ENCODE peak calls at places on chromosomes 16 and 17, in ten cellular contexts. One of them, this sample, is unnamed.
A peak's percentile ranks its signal among the peaks of the same experiment; 100 is the strongest.

GRCh38 chr17:16486373-16487250 is 5.4 kb downstream of the LRRC75A start:
- DNase-seq in hepatocyte: peak; percentile 73
- DNase-seq in cardiac muscle cell: peak; percentile 76
- DNase-seq in neural progenitor cell: peak; percentile 56
- DNase-seq in RWPE1: peak; percentile 76
- DNase-seq in CD8-positive, alpha-beta T cell: no peak
- DNase-seq in sigmoid colon: peak; percentile 95
- DNase-seq in heart left ventricle: peak; percentile 81
- DNase-seq in AG04450: no peak
- DNase-seq in left ventricle myocardium inferior: peak; percentile 77
- DNase-seq in this sample: no peak

GRCh38 chr17:49946964-49947584 is 21.9 kb upstream of the DLX4 start:
- DNase-seq in hepatocyte: no peak
- DNase-seq in cardiac muscle cell: no peak
- DNase-seq in neural progenitor cell: no peak
- DNase-seq in RWPE1: no peak
- DNase-seq in CD8-positive, alpha-beta T cell: no peak
- DNase-seq in sigmoid colon: no peak
- DNase-seq in heart left ventricle: no peak
- DNase-seq in AG04450: no peak
- DNase-seq in left ventricle myocardium inferior: no peak
- DNase-seq in this sample: no peak

GRCh38 chr17:27551701-27552466 is 79.1 kb upstream of the LGALS9 start:
- DNase-seq in hepatocyte: peak; percentile 79
- DNase-seq in cardiac muscle cell: no peak
- DNase-seq in neural progenitor cell: no peak
- DNase-seq in RWPE1: peak; percentile 44
- DNase-seq in CD8-positive, alpha-beta T cell: no peak
- DNase-seq in sigmoid colon: no peak
- DNase-seq in heart left ventricle: no peak
- DNase-seq in AG04450: no peak
- DNase-seq in left ventricle myocardium inferior: no peak
- DNase-seq in this sample: no peak

GRCh38 chr17:56983380-56983779 is 5.4 kb downstream of the SCPEP1 start:
- DNase-seq in hepatocyte: no peak
- DNase-seq in cardiac muscle cell: no peak
- DNase-seq in neural progenitor cell: no peak
- DNase-seq in RWPE1: no peak
- DNase-seq in CD8-positive, alpha-beta T cell: no peak
- DNase-seq in sigmoid colon: no peak
- DNase-seq in heart left ventricle: no peak
- DNase-seq in AG04450: no peak
- DNase-seq in left ventricle myocardium inferior: no peak
- DNase-seq in this sample: no peak

GRCh38 chr17:60560860-60561257 is 34.8 kb upstream of the APPBP2 start:
- DNase-seq in hepatocyte: no peak
- DNase-seq in cardiac muscle cell: no peak
- DNase-seq in neural progenitor cell: no peak
- DNase-seq in RWPE1: no peak
- DNase-seq in CD8-positive, alpha-beta T cell: no peak
- DNase-seq in sigmoid colon: no peak
- DNase-seq in heart left ventricle: no peak
- DNase-seq in AG04450: no peak
- DNase-seq in left ventricle myocardium inferior: no peak
- DNase-seq in this sample: no peak

GRCh38 chr16:89246903-89247733 is 29.6 kb downstream of the ZNF778 start:
- DNase-seq in hepatocyte: peak; percentile 97
- DNase-seq in cardiac muscle cell: peak; percentile 84
- DNase-seq in neural progenitor cell: peak; percentile 95
- DNase-seq in RWPE1: peak; percentile 95
- DNase-seq in CD8-positive, alpha-beta T cell: peak; percentile 94
- DNase-seq in sigmoid colon: peak; percentile 95
- DNase-seq in heart left ventricle: peak; percentile 81
- DNase-seq in AG04450: peak; percentile 65
- DNase-seq in left ventricle myocardium inferior: peak; percentile 85
- DNase-seq in this sample: peak; percentile 95

GRCh38 chr17:71251936-71252335 is 868.9 kb upstream of the SOX9 start:
- DNase-seq in hepatocyte: no peak
- DNase-seq in cardiac muscle cell: no peak
- DNase-seq in neural progenitor cell: no peak
- DNase-seq in RWPE1: no peak
- DNase-seq in CD8-positive, alpha-beta T cell: no peak
- DNase-seq in sigmoid colon: no peak
- DNase-seq in heart left ventricle: no peak
- DNase-seq in AG04450: no peak
- DNase-seq in left ventricle myocardium inferior: no peak
- DNase-seq in this sample: no peak

GRCh38 chr16:53768593-53768992 is 64.6 kb downstream of the FTO start:
- DNase-seq in hepatocyte: peak; percentile 20
- DNase-seq in cardiac muscle cell: peak; percentile 93
- DNase-seq in neural progenitor cell: no peak
- DNase-seq in RWPE1: peak; percentile 83
- DNase-seq in CD8-positive, alpha-beta T cell: no peak
- DNase-seq in sigmoid colon: no peak
- DNase-seq in heart left ventricle: no peak
- DNase-seq in AG04450: peak; percentile 51
- DNase-seq in left ventricle myocardium inferior: no peak
- DNase-seq in this sample: no peak

GRCh38 chr16:53892155-53892554 is 188.2 kb downstream of the FTO start:
- DNase-seq in hepatocyte: peak; percentile 76
- DNase-seq in cardiac muscle cell: peak; percentile 90
- DNase-seq in neural progenitor cell: peak; percentile 68
- DNase-seq in RWPE1: peak; percentile 22
- DNase-seq in CD8-positive, alpha-beta T cell: peak; percentile 5
- DNase-seq in sigmoid colon: no peak
- DNase-seq in heart left ventricle: peak; percentile 32
- DNase-seq in AG04450: peak; percentile 49
- DNase-seq in left ventricle myocardium inferior: no peak
- DNase-seq in this sample: peak; percentile 2

GRCh38 chr16:84617068-84617630 is 729 bp downstream of the COTL1 start:
- DNase-seq in hepatocyte: peak; percentile 43
- DNase-seq in cardiac muscle cell: no peak
- DNase-seq in neural progenitor cell: peak; percentile 30
- DNase-seq in RWPE1: peak; percentile 45
- DNase-seq in CD8-positive, alpha-beta T cell: no peak
- DNase-seq in sigmoid colon: peak; percentile 77
- DNase-seq in heart left ventricle: peak; percentile 23
- DNase-seq in AG04450: no peak
- DNase-seq in left ventricle myocardium inferior: no peak
- DNase-seq in this sample: peak; percentile 33

DNA sequence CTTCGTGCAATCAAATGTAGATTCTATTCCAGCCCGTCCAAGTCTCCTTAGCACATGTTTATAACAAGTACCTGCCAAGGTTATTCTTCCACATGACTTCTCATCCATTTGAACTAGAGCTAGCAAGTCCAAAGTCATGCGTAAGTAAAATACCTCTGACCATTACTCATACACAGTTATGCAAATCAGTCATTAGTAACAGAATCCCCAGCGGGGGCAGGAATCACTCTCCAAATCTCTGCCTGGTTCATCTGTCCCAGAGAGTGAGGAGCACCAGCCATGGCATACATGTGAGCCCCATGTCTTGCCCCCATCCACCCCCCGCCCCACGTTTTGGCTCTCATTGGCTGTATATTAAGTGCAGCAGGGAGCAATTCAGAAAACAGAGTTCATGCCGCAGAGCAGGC is 27.7 kb downstream of the SRL start:
- DNase-seq in hepatocyte: peak; percentile 76
- DNase-seq in cardiac muscle cell: peak; percentile 82
- DNase-seq in neural progenitor cell: no peak
- DNase-seq in RWPE1: peak; percentile 93
- DNase-seq in CD8-positive, alpha-beta T cell: no peak
- DNase-seq in sigmoid colon: no peak
- DNase-seq in heart left ventricle: no peak
- DNase-seq in AG04450: peak; percentile 62
- DNase-seq in left ventricle myocardium inferior: no peak
- DNase-seq in this sample: no peak
- H3K27ac ChIP-seq in hepatocyte: peak overlapping the region; percentile 92
- H3K27ac ChIP-seq in cardiac muscle cell: no peak overlapping the region
- H3K27ac ChIP-seq in neural progenitor cell: no peak overlapping the region
- H3K27ac ChIP-seq in RWPE1: peak overlapping the region; percentile 78
- H3K27ac ChIP-seq in CD8-positive, alpha-beta T cell: no peak overlapping the region
- H3K27ac ChIP-seq in sigmoid colon: peak overlapping the region; percentile 14
- H3K27ac ChIP-seq in heart left ventricle: peak overlapping the region; percentile 78
- H3K27ac ChIP-seq in AG04450: peak overlapping the region; percentile 47
- H3K27ac ChIP-seq in left ventricle myocardium inferior: peak overlapping the region; percentile 94
- H3K27ac ChIP-seq in this sample: no peak overlapping the region

DNA sequence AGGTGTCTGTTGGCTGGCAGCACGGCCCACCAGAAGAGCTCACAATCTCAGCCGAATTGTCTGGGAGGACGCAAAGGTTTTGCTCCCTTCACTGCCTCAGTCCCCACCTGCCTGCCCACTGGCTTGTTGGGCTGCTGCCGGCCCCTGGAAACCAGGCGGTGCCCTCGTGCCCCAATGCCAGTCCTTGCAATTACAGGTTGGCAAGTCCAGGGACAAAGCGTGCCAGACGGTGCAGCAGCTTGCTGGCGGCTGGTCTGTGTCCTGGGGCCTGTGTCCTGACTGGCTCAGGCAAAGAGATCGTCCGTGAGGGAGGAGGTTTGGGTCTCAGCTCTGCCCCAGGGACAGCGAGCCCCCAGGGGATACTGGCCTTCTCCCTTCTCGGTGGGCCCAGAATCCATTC is 24.6 kb upstream of the SPNS2 start:
- DNase-seq in hepatocyte: no peak
- DNase-seq in cardiac muscle cell: no peak
- DNase-seq in neural progenitor cell: no peak
- DNase-seq in RWPE1: no peak
- DNase-seq in CD8-positive, alpha-beta T cell: no peak
- DNase-seq in sigmoid colon: no peak
- DNase-seq in heart left ventricle: peak; percentile 77
- DNase-seq in AG04450: no peak
- DNase-seq in left ventricle myocardium inferior: peak; percentile 79
- DNase-seq in this sample: no peak
- TF ChIP-seq CTCF in hepatocyte: no peak
- TF ChIP-seq CTCF in cardiac muscle cell: no peak
- TF ChIP-seq CTCF in neural progenitor cell: no peak
- TF ChIP-seq CTCF in RWPE1: no peak
- TF ChIP-seq CTCF in CD8-positive, alpha-beta T cell: no peak
- TF ChIP-seq CTCF in sigmoid colon: no peak
- TF ChIP-seq CTCF in heart left ventricle: no peak
- TF ChIP-seq CTCF in AG04450: no peak
- TF ChIP-seq CTCF in left ventricle myocardium inferior: no peak
- TF ChIP-seq CTCF in this sample: no peak

GRCh38 chr16:842061-842476 is 41.5 kb upstream of the GNG13 start:
- DNase-seq in hepatocyte: no peak
- DNase-seq in cardiac muscle cell: no peak
- DNase-seq in neural progenitor cell: no peak
- DNase-seq in RWPE1: no peak
- DNase-seq in CD8-positive, alpha-beta T cell: no peak
- DNase-seq in sigmoid colon: no peak
- DNase-seq in heart left ventricle: no peak
- DNase-seq in AG04450: no peak
- DNase-seq in left ventricle myocardium inferior: no peak
- DNase-seq in this sample: no peak

GRCh38 chr16:840561-841454 is 40.3 kb upstream of the GNG13 start:
- DNase-seq in hepatocyte: no peak
- DNase-seq in cardiac muscle cell: no peak
- DNase-seq in neural progenitor cell: no peak
- DNase-seq in RWPE1: no peak
- DNase-seq in CD8-positive, alpha-beta T cell: no peak
- DNase-seq in sigmoid colon: no peak
- DNase-seq in heart left ventricle: no peak
- DNase-seq in AG04450: no peak
- DNase-seq in left ventricle myocardium inferior: no peak
- DNase-seq in this sample: no peak

GRCh38 chr16:839643-840408 is 39.3 kb upstream of the GNG13 start:
- DNase-seq in hepatocyte: no peak
- DNase-seq in cardiac muscle cell: no peak
- DNase-seq in neural progenitor cell: no peak
- DNase-seq in RWPE1: no peak
- DNase-seq in CD8-positive, alpha-beta T cell: no peak
- DNase-seq in sigmoid colon: no peak
- DNase-seq in heart left ventricle: no peak
- DNase-seq in AG04450: no peak
- DNase-seq in left ventricle myocardium inferior: no peak
- DNase-seq in this sample: no peak

GRCh38 chr16:842631-843560 is 42.4 kb upstream of the GNG13 start:
- DNase-seq in hepatocyte: no peak
- DNase-seq in cardiac muscle cell: no peak
- DNase-seq in neural progenitor cell: no peak
- DNase-seq in RWPE1: no peak
- DNase-seq in CD8-positive, alpha-beta T cell: no peak
- DNase-seq in sigmoid colon: no peak
- DNase-seq in heart left ventricle: no peak
- DNase-seq in AG04450: no peak
- DNase-seq in left ventricle myocardium inferior: no peak
- DNase-seq in this sample: no peak

DNA sequence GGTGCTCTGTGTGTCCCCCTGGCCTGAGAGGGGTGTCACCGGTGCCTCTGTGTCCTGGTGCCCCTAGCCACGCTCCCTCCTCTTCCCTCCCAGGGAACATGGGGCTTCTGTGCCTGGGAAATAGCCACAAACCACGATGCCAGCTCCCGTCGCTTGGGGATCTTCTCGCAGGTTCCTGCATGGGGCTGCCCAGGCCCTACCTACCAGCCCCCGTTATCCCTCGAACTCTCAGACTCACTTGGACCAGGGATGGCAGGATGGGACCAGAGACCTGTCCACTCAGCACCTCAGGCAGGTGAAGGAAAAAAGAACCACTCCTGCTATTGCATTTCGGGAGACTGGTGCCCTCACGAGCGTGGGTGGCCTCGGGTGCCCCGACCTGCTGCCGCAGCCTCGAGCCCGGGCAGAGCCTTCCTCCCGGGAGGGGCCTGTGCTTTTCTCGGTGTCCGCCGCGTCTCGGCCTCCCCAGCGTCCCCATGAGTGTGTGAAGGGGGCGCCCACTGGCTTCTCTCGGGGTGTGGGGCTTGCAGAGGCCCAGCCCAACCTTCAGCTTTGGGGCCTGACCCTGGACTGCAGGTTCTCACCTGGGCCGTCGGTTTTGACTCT is 41.0 kb upstream of the GNG13 start:
- DNase-seq in hepatocyte: no peak
- DNase-seq in cardiac muscle cell: no peak
- DNase-seq in neural progenitor cell: no peak
- DNase-seq in RWPE1: no peak
- DNase-seq in CD8-positive, alpha-beta T cell: no peak
- DNase-seq in sigmoid colon: no peak
- DNase-seq in heart left ventricle: no peak
- DNase-seq in AG04450: no peak
- DNase-seq in left ventricle myocardium inferior: no peak
- DNase-seq in this sample: no peak
- H3K27ac ChIP-seq in hepatocyte: no peak overlapping the region
- H3K27ac ChIP-seq in cardiac muscle cell: no peak overlapping the region
- H3K27ac ChIP-seq in neural progenitor cell: no peak overlapping the region
- H3K27ac ChIP-seq in RWPE1: no peak overlapping the region
- H3K27ac ChIP-seq in CD8-positive, alpha-beta T cell: no peak overlapping the region
- H3K27ac ChIP-seq in sigmoid colon: no peak overlapping the region
- H3K27ac ChIP-seq in heart left ventricle: no peak overlapping the region
- H3K27ac ChIP-seq in AG04450: no peak overlapping the region
- H3K27ac ChIP-seq in left ventricle myocardium inferior: no peak overlapping the region
- H3K27ac ChIP-seq in this sample: no peak overlapping the region

DNA sequence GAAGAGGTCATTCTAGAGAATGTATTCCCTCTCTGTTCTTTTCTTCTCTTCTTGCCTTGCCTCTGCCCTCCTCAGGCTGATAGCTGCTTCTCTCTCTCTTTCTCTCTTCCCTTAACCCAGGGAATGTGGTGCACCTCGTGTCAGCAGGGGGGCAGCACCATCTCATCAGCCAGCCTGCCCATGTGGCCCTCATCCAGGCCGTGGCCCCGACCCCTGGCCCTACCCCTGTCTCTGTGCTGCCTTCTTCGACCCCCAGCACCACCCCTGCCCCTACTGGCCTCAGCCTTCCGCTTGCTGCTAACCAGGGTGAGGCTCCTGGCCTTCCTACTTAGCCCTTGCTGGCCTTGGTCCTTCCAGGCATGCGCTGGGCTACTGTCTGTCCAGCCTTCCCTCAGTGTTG is 23.5 kb downstream of the SRCAP start:
- DNase-seq in hepatocyte: no peak
- DNase-seq in cardiac muscle cell: no peak
- DNase-seq in neural progenitor cell: no peak
- DNase-seq in RWPE1: no peak
- DNase-seq in CD8-positive, alpha-beta T cell: no peak
- DNase-seq in sigmoid colon: peak; percentile 59
- DNase-seq in heart left ventricle: no peak
- DNase-seq in AG04450: no peak
- DNase-seq in left ventricle myocardium inferior: no peak
- DNase-seq in this sample: no peak
- TF ChIP-seq CTCF in hepatocyte: no peak
- TF ChIP-seq CTCF in cardiac muscle cell: no peak
- TF ChIP-seq CTCF in neural progenitor cell: no peak
- TF ChIP-seq CTCF in RWPE1: no peak
- TF ChIP-seq CTCF in CD8-positive, alpha-beta T cell: no peak
- TF ChIP-seq CTCF in sigmoid colon: no peak
- TF ChIP-seq CTCF in heart left ventricle: no peak
- TF ChIP-seq CTCF in AG04450: no peak
- TF ChIP-seq CTCF in left ventricle myocardium inferior: peak; percentile 31
- TF ChIP-seq CTCF in this sample: no peak

This sample was measured in CD4-positive, alpha-beta T cell.